ENCODE peak calls at places on chromosomes 2 and 18, in five cellular contexts. N is GDM1, P is lung microvascular endothelial cell, A is HL-60, O is myocyte. K is an unnamed sample.

GRCh38 chr2:195316485-195316884 is 340.5 kb upstream of the SLC39A10 start:
- DNase-seq in A (no peak), N (no peak), O (no peak), P (no peak), K (no peak)

GRCh38 chr2:175004730-175004979 is 526 bp downstream of the CHN1 start:
- DNase-seq in P (no peak), N (no peak), O (no peak), A (no peak), K (no peak)

GRCh38 chr2:115694651-115695050 is 1252.2 kb downstream of the DPP10 start:
- DNase-seq in P (no peak), A (no peak), N (no peak), O (no peak), K (no peak)

GRCh38 chr18:58128286-58129018 is 84.4 kb downstream of the NEDD4L start:
- DNase-seq in P (no peak), N (no peak), A (no peak), O (peak), K (no peak)

GRCh38 chr2:238502088-238502810 is 75.5 kb downstream of the ASB1 start:
- DNase-seq in O (no peak), A (no peak), N (no peak), P (no peak), K (peak)

GRCh38 chr2:1546023-1546591 is 132.8 kb downstream of the TPO start:
- DNase-seq in A (peak), O (peak), P (peak), N (no peak), K (no peak)

GRCh38 chr2:239887604-239888003 is 137.5 kb downstream of the NDUFA10 start:
- DNase-seq in P (no peak), O (no peak), N (no peak), A (no peak), K (no peak)

GRCh38 chr2:234970467-234970866 is 18.6 kb downstream of the SH3BP4 start:
- DNase-seq in O (no peak), P (peak), A (no peak), N (no peak), K (no peak)

GRCh38 chr2:170869036-170869435 is 52.3 kb downstream of the GAD1 start:
- DNase-seq in P (no peak), O (no peak), N (no peak), A (no peak), K (no peak)

GRCh38 chr2:48607307-48608014 is 10.2 kb upstream of the GTF2A1L start:
- DNase-seq in N (no peak), P (peak), O (peak), A (no peak), K (no peak)

GRCh38 chr2:201618744-201619654 is 24.3 kb downstream of the TMEM237 start:
- DNase-seq in O (peak), P (peak), N (no peak), A (no peak), K (no peak)

GRCh38 chr2:63539416-63540162 is 48.7 kb downstream of the WDPCP start:
- DNase-seq in A (no peak), O (no peak), N (no peak), P (no peak), K (no peak)

GRCh38 chr2:85396531-85397470 is 13.4 kb downstream of the CAPG start:
- DNase-seq in O (no peak), P (peak), N (no peak), A (no peak), K (no peak)

GRCh38 chr2:144201868-144202468 is 318.0 kb downstream of the ZEB2 start:
- DNase-seq in O (no peak), A (no peak), N (no peak), P (no peak), K (no peak)

GRCh38 chr2:3644891-3645605 is 13.0 kb upstream of the ALLC start:
- DNase-seq in P (no peak), A (no peak), O (no peak), N (no peak), K (no peak)

GRCh38 chr2:120473522-120474271 is 127.8 kb downstream of the INHBB start:
- DNase-seq in P (peak), O (no peak), A (no peak), N (no peak), K (peak)

GRCh38 chr18:30106356-30106755 is 936.2 kb downstream of the DSC3 start:
- DNase-seq in P (no peak), N (no peak), A (no peak), O (no peak), K (no peak)

GRCh38 chr2:201835066-201835465 is 28.7 kb downstream of the CDK15 start:
- DNase-seq in O (no peak), N (no peak), A (no peak), P (no peak), K (no peak)

GRCh38 chr18:11795916-11796315 is 55.3 kb upstream of the CHMP1B start:
- DNase-seq in O (no peak), A (no peak), P (no peak), N (no peak), K (no peak)

GRCh38 chr18:62514570-62514969 is 8.3 kb upstream of the ZCCHC2 start:
- DNase-seq in O (no peak), A (no peak), P (no peak), N (no peak), K (no peak)

GRCh38 chr2:12702661-12703121 is 14.0 kb upstream of the TRIB2 start:
- DNase-seq in A (no peak), N (no peak), O (peak), P (peak), K (no peak)

GRCh38 chr2:203361922-203362321 is 33.7 kb downstream of the ABI2 start:
- DNase-seq in P (peak), A (no peak), N (no peak), O (no peak), K (no peak)

GRCh38 chr2:191245869-191246531 is 796 bp downstream of the MYO1B start:
- DNase-seq in N (no peak), A (no peak), P (peak), O (peak), K (peak)

GRCh38 chr2:45137941-45138695 is 128.9 kb upstream of the SIX2 start:
- DNase-seq in A (no peak), P (no peak), N (no peak), O (no peak), K (no peak)

GRCh38 chr2:196809260-196809659 is at the start of gene C2orf66:
- DNase-seq in A (no peak), O (no peak), P (no peak), N (no peak), K (no peak)

GRCh38 chr2:99837103-99837591 is 305.2 kb downstream of the AFF3 start:
- DNase-seq in O (no peak), P (no peak), N (no peak), A (no peak), K (no peak)

GRCh38 chr18:79819951-79820351 is 22.2 kb downstream of the KCNG2 start:
- DNase-seq in P (no peak), O (no peak), N (peak), A (peak), K (peak)

GRCh38 chr2:149410701-149411484 is 80.5 kb downstream of the LYPD6 start:
- DNase-seq in P (no peak), A (no peak), N (no peak), O (no peak), K (no peak)

GRCh38 chr2:146004470-146004869 is 1484.6 kb upstream of the ZEB2 start:
- DNase-seq in O (no peak), N (no peak), P (no peak), A (no peak), K (no peak)

GRCh38 chr2:3180082-3180908 is 197.3 kb downstream of the EIPR1 start:
- DNase-seq in O (no peak), N (no peak), A (no peak), P (peak), K (no peak)

GRCh38 chr2:155054712-155055111 is 356.2 kb downstream of the KCNJ3 start:
- DNase-seq in O (no peak), N (no peak), A (no peak), P (no peak), K (no peak)

GRCh38 chr18:65018184-65018583 is 732.6 kb upstream of the CDH7 start:
- DNase-seq in A (no peak), O (no peak), P (no peak), N (no peak), K (no peak)

GRCh38 chr2:39736593-39736992 is 42.5 kb downstream of the THUMPD2 start:
- DNase-seq in A (no peak), O (peak), P (no peak), N (no peak), K (no peak)

GRCh38 chr18:74172697-74173433 is 24.5 kb downstream of the TIMM21 start:
- DNase-seq in O (no peak), P (no peak), A (no peak), N (no peak), K (no peak)

K was measured in mesenteric fat pad.